ENCODE peak calls at places on chromosomes 7 and 10, in five cellular contexts. Q is fibroblast of pulmonary artery, W is non-pigmented ciliary epithelial cell, E is AG08396, F is EL. L is an unnamed sample.

GRCh38 chr7:42522227-42522991 is 285.4 kb upstream of the GLI3 start:
- DNase-seq in Q (peak), W (no peak), F (no peak), E (no peak), L (peak)

GRCh38 chr7:64098-64521 is 128.3 kb upstream of the FAM20C start:
- DNase-seq in W (no peak), F (peak), E (peak), Q (peak), L (peak)

GRCh38 chr7:157617401-157617800 is 280.6 kb downstream of the DNAJB6 start:
- DNase-seq in F (no peak), Q (no peak), E (no peak), W (no peak), L (no peak)

GRCh38 chr10:60434418-60435046 is 44.9 kb upstream of the ANK3 start:
- DNase-seq in F (peak), E (peak), Q (peak), W (no peak), L (peak)

GRCh38 chr7:77453531-77453930 is 37.4 kb upstream of the GSAP start:
- DNase-seq in Q (peak), W (no peak), E (no peak), F (peak), L (peak)

GRCh38 chr7:110090113-110090820 is 1000.7 kb upstream of the LRRN3 start:
- DNase-seq in E (peak), Q (peak), W (no peak), F (peak), L (peak)

GRCh38 chr10:126910798-126911197 is 5.6 kb downstream of the DOCK1 start:
- DNase-seq in Q (no peak), E (no peak), W (no peak), F (no peak), L (no peak)

GRCh38 chr10:119301397-119301796 is 94.0 kb downstream of the GRK5 start:
- DNase-seq in Q (no peak), W (no peak), F (peak), E (no peak), L (no peak)

GRCh38 chr7:20083781-20084180 is 133.4 kb downstream of the MACC1 start:
- DNase-seq in E (peak), F (peak), W (peak), Q (peak), L (peak)

GRCh38 chr7:18420758-18421157 is 74.8 kb upstream of the HDAC9 start:
- DNase-seq in E (no peak), Q (no peak), F (no peak), W (peak), L (peak)

GRCh38 chr10:586151-586550 is 103.3 kb downstream of the DIP2C start:
- DNase-seq in F (no peak), E (no peak), W (no peak), Q (no peak), L (no peak)

GRCh38 chr7:1666251-1666778 is 3.8 kb upstream of the ELFN1 start:
- DNase-seq in E (peak), W (no peak), Q (no peak), F (no peak), L (no peak)

GRCh38 chr10:116655573-116655972 is 34.8 kb downstream of the PNLIPRP2 start:
- DNase-seq in Q (no peak), E (no peak), F (no peak), W (no peak), L (no peak)

L was measured in iris pigment epithelial cell.